ENCODE peak calls at places on chromosomes 5 and 9, in four cellular contexts. C, Z, H and W are unnamed samples.

GRCh38 chr5:92468307-92468706 is 1085.2 kb upstream of the ARRDC3 start:
- DNase-seq in H (no peak), Z (no peak), C (no peak), W (no peak)

GRCh38 chr9:121942866-121943265 is 150.2 kb downstream of the TTLL11 start:
- DNase-seq in C (no peak), H (no peak), Z (no peak), W (no peak)

GRCh38 chr9:72524820-72525539 is 3.6 kb downstream of the TMC1 start:
- DNase-seq in C (peak), Z (peak), H (peak), W (peak)

GRCh38 chr9:80649001-80649420 is 1040.3 kb downstream of the TLE1 start:
- DNase-seq in H (no peak), C (peak), Z (no peak), W (no peak)

GRCh38 chr9:734831-735511 is 106.5 kb upstream of the DMRT1 start:
- DNase-seq in H (no peak), C (peak), Z (no peak), W (peak)

GRCh38 chr9:137140151-137141012 is 1.4 kb downstream of the GRIN1 start:
- DNase-seq in H (no peak), C (no peak), Z (no peak), W (no peak)

GRCh38 chr5:170070556-170071412 is 34.9 kb upstream of the FOXI1 start:
- DNase-seq in Z (no peak), C (peak), H (peak), W (no peak)

GRCh38 chr9:106588601-106589000 is 274.4 kb upstream of the ZNF462 start:
- DNase-seq in C (peak), Z (no peak), H (no peak), W (no peak)

GRCh38 chr5:126757713-126758357 is 19.1 kb upstream of the LMNB1 start:
- DNase-seq in Z (no peak), C (no peak), H (no peak), W (no peak)

GRCh38 chr9:34375901-34376595 is 650 bp downstream of the MYORG start:
- DNase-seq in C (peak), Z (peak), H (peak), W (no peak)

GRCh38 chr9:69463497-69464068 is 138.6 kb downstream of the ENTREP1 start:
- DNase-seq in H (no peak), C (no peak), Z (no peak), W (no peak)

GRCh38 chr9:137194388-137194787 is 5.9 kb downstream of the SSNA1 start:
- DNase-seq in C (no peak), H (no peak), Z (no peak), W (no peak)

GRCh38 chr5:135537745-135538144 is 2.0 kb upstream of the NEUROG1 start:
- DNase-seq in C (no peak), H (no peak), Z (no peak), W (no peak)

GRCh38 chr9:79256691-79257213 is 315.0 kb upstream of the TLE4 start:
- DNase-seq in H (no peak), C (peak), Z (no peak), W (peak)

GRCh38 chr9:89354471-89354870 is 36.2 kb downstream of the SECISBP2 start:
- DNase-seq in H (no peak), C (no peak), Z (no peak), W (no peak)

GRCh38 chr5:151251001-151251551 is 1.9 kb upstream of the GM2A start:
- DNase-seq in Z (no peak), C (no peak), H (peak), W (no peak)

GRCh38 chr9:111928342-111928720 is 31.7 kb downstream of the UGCG start:
- DNase-seq in C (peak), H (no peak), Z (no peak), W (no peak)

GRCh38 chr9:86749530-86750275 is 197.6 kb downstream of the GAS1 start:
- DNase-seq in Z (no peak), H (no peak), C (peak), W (no peak)

GRCh38 chr9:93205045-93205768 is 21.3 kb downstream of the WNK2 start:
- DNase-seq in C (peak), Z (no peak), H (no peak), W (peak)

GRCh38 chr9:13278368-13279246 is 885 bp downstream of the MPDZ start:
- DNase-seq in H (no peak), C (peak), Z (peak), W (peak)

GRCh38 chr9:77433675-77434445 is 214.3 kb downstream of the GNA14 start:
- DNase-seq in Z (peak), C (peak), H (peak), W (no peak)

GRCh38 chr9:10534863-10535262 is 77.9 kb downstream of the PTPRD start:
- DNase-seq in H (no peak), C (no peak), Z (no peak), W (no peak)

GRCh38 chr5:62142351-62142750 is 163.7 kb upstream of the KIF2A start:
- DNase-seq in Z (no peak), H (no peak), C (no peak), W (no peak)

GRCh38 chr5:90037646-90038045 is 371.9 kb downstream of the CETN3 start:
- DNase-seq in Z (no peak), C (peak), H (no peak), W (no peak)

GRCh38 chr9:87959916-87960581 is 14.3 kb downstream of the CDK20 start:
- DNase-seq in H (no peak), Z (no peak), C (peak), W (no peak)

GRCh38 chr5:150329038-150329437 is 26.3 kb upstream of the ARSI start:
- DNase-seq in C (no peak), Z (no peak), H (no peak), W (no peak)

GRCh38 chr5:111016801-111017200 is 54.7 kb upstream of the TSLP start:
- DNase-seq in H (no peak), Z (no peak), C (peak), W (no peak)

GRCh38 chr5:73948720-73949119 is 322.7 kb downstream of the ARHGEF28 start:
- DNase-seq in H (no peak), C (peak), Z (no peak), W (no peak)

GRCh38 chr9:13331320-13331719 is 51.8 kb upstream of the MPDZ start:
- DNase-seq in H (no peak), Z (no peak), C (no peak), W (no peak)

GRCh38 chr9:85603920-85604319 is 137.8 kb downstream of the AGTPBP1 start:
- DNase-seq in H (no peak), Z (no peak), C (no peak), W (no peak)

GRCh38 chr5:62956597-62956996 is 378.0 kb downstream of the LRRC70 start:
- DNase-seq in H (no peak), C (no peak), Z (no peak), W (no peak)